ENCODE peak calls at places on chromosomes 11 and 22, in five cellular contexts. One of them, this sample, is unnamed.

GRCh38 chr11:115321602-115322289 is 182.5 kb downstream of the CADM1 start:
- DNase-seq in colonic mucosa: no peak
- DNase-seq in small intestine: no peak
- DNase-seq in posterior vena cava: no peak
- DNase-seq in stimulated activated CD8-positive, alpha-beta memory T cell treated with anti-CD3 and anti-CD28 coated beads, Interleukin-12 subunit alpha, Interleukin-12 subunit beta, amount 100 ng/mL, for 4 hours: no peak
- DNase-seq in this sample: no peak

GRCh38 chr11:66187453-66187852 is 81.0 kb upstream of the RAB1B start:
- DNase-seq in colonic mucosa: no peak
- DNase-seq in small intestine: no peak
- DNase-seq in posterior vena cava: no peak
- DNase-seq in stimulated activated CD8-positive, alpha-beta memory T cell treated with anti-CD3 and anti-CD28 coated beads, Interleukin-12 subunit alpha, Interleukin-12 subunit beta, amount 100 ng/mL, for 4 hours: no peak
- DNase-seq in this sample: no peak

GRCh38 chr11:117826360-117826635 is 1.8 kb upstream of the FXYD2 start:
- DNase-seq in colonic mucosa: no peak
- DNase-seq in small intestine: no peak
- DNase-seq in posterior vena cava: no peak
- DNase-seq in stimulated activated CD8-positive, alpha-beta memory T cell treated with anti-CD3 and anti-CD28 coated beads, Interleukin-12 subunit alpha, Interleukin-12 subunit beta, amount 100 ng/mL, for 4 hours: no peak
- DNase-seq in this sample: no peak

GRCh38 chr11:119340335-119341221 is at the start of gene C1QTNF5:
- DNase-seq in colonic mucosa: peak
- DNase-seq in small intestine: peak
- DNase-seq in posterior vena cava: peak
- DNase-seq in stimulated activated CD8-positive, alpha-beta memory T cell treated with anti-CD3 and anti-CD28 coated beads, Interleukin-12 subunit alpha, Interleukin-12 subunit beta, amount 100 ng/mL, for 4 hours: no peak
- DNase-seq in this sample: no peak

GRCh38 chr22:50677493-50678217 is 5.0 kb downstream of the SHANK3 start:
- DNase-seq in colonic mucosa: no peak
- DNase-seq in small intestine: no peak
- DNase-seq in posterior vena cava: peak
- DNase-seq in stimulated activated CD8-positive, alpha-beta memory T cell treated with anti-CD3 and anti-CD28 coated beads, Interleukin-12 subunit alpha, Interleukin-12 subunit beta, amount 100 ng/mL, for 4 hours: no peak
- DNase-seq in this sample: no peak

GRCh38 chr11:10824888-10825287 is 16.2 kb upstream of the EIF4G2 start:
- DNase-seq in colonic mucosa: no peak
- DNase-seq in small intestine: no peak
- DNase-seq in posterior vena cava: no peak
- DNase-seq in stimulated activated CD8-positive, alpha-beta memory T cell treated with anti-CD3 and anti-CD28 coated beads, Interleukin-12 subunit alpha, Interleukin-12 subunit beta, amount 100 ng/mL, for 4 hours: no peak
- DNase-seq in this sample: no peak

GRCh38 chr11:120096756-120097191 is 41.1 kb downstream of the TRIM29 start:
- DNase-seq in colonic mucosa: no peak
- DNase-seq in small intestine: no peak
- DNase-seq in posterior vena cava: no peak
- DNase-seq in stimulated activated CD8-positive, alpha-beta memory T cell treated with anti-CD3 and anti-CD28 coated beads, Interleukin-12 subunit alpha, Interleukin-12 subunit beta, amount 100 ng/mL, for 4 hours: no peak
- DNase-seq in this sample: no peak

GRCh38 chr22:42294034-42294985 is 23.9 kb upstream of the TCF20 start:
- DNase-seq in colonic mucosa: peak
- DNase-seq in small intestine: peak
- DNase-seq in posterior vena cava: no peak
- DNase-seq in stimulated activated CD8-positive, alpha-beta memory T cell treated with anti-CD3 and anti-CD28 coated beads, Interleukin-12 subunit alpha, Interleukin-12 subunit beta, amount 100 ng/mL, for 4 hours: no peak
- DNase-seq in this sample: peak

GRCh38 chr11:19935507-19935906 is 222.9 kb downstream of the NAV2 start:
- DNase-seq in colonic mucosa: no peak
- DNase-seq in small intestine: no peak
- DNase-seq in posterior vena cava: no peak
- DNase-seq in stimulated activated CD8-positive, alpha-beta memory T cell treated with anti-CD3 and anti-CD28 coated beads, Interleukin-12 subunit alpha, Interleukin-12 subunit beta, amount 100 ng/mL, for 4 hours: no peak
- DNase-seq in this sample: no peak

This sample was measured in T-helper 9 cell.